ENCODE peak calls at places on chromosomes 4 and X, in ten cellular contexts. L is mucosa of descending colon, W is hepatocyte, U is stomach, T is pancreas, I is astrocyte of the spinal cord, P is fibroblast of lung, A is transverse colon, V is testis, D is tibial nerve. H is an unnamed sample.

GRCh38 chr4:6703786-6704185 is 5.9 kb downstream of the MRFAP1L1 start:
- DNase-seq in T (no peak), D (no peak), I (no peak), A (no peak), P (no peak), U (no peak), L (no peak), W (no peak), V (no peak), H (no peak)

GRCh38 chrX:70554081-70554480 is 109.4 kb downstream of the DLG3 start:
- DNase-seq in D (no peak), W (peak; percentile 6), A (no peak), T (no peak), I (peak; percentile 41), V (no peak), L (no peak), U (no peak), P (peak; percentile 64), H (no peak)

GRCh38 chrX:41333744-41333993 is 293 bp upstream of the DDX3X start:
- DNase-seq in V (no peak), P (peak; percentile 92), L (no peak), D (peak; percentile 28), T (no peak), W (peak; percentile 81), A (no peak), U (no peak), I (peak; percentile 95), H (peak; percentile 49)

GRCh38 chrX:130575831-130576404 is 174.1 kb downstream of the RBMX2 start:
- DNase-seq in I (peak; percentile 32), W (peak; percentile 45), D (no peak), A (peak; percentile 26), U (peak; percentile 38), P (peak; percentile 54), V (peak; percentile 37), L (no peak), T (peak; percentile 57), H (no peak)

GRCh38 chr4:106303548-106303947 is 12.5 kb downstream of the TBCK start:
- DNase-seq in W (no peak), P (no peak), V (no peak), T (no peak), D (no peak), A (no peak), U (no peak), I (no peak), L (no peak), H (no peak)

GRCh38 chr4:100933628-100934027 is 413.7 kb downstream of the PPP3CA start:
- DNase-seq in P (peak; percentile 20), D (no peak), L (no peak), U (no peak), A (no peak), V (no peak), T (no peak), W (peak; percentile 16), I (peak; percentile 44), H (peak; percentile 2)

GRCh38 chr4:56910172-56910967 is 2.7 kb downstream of the REST start:
- DNase-seq in L (no peak), V (no peak), D (no peak), U (no peak), A (no peak), I (no peak), T (no peak), W (no peak), P (no peak), H (no peak)

GRCh38 chr4:13966241-13967195 is 339.0 kb upstream of the BOD1L1 start:
- DNase-seq in P (peak; percentile 64), A (no peak), T (no peak), I (peak; percentile 77), L (no peak), V (no peak), W (no peak), U (no peak), D (no peak), H (peak; percentile 22)

GRCh38 chr4:122827899-122828601 is 1.4 kb downstream of the FGF2 start:
- DNase-seq in I (peak; percentile 68), P (peak; percentile 74), T (no peak), V (peak; percentile 48), L (no peak), U (no peak), W (peak; percentile 69), A (peak; percentile 37), D (peak; percentile 22), H (no peak)

GRCh38 chr4:101328063-101328602 is 19.2 kb downstream of the PPP3CA start:
- DNase-seq in D (no peak), T (no peak), W (no peak), V (no peak), U (no peak), A (no peak), I (no peak), P (no peak), L (no peak), H (no peak)

GRCh38 chr4:155738548-155738947 is 20.3 kb upstream of the GUCY1B1 start:
- DNase-seq in A (no peak), U (no peak), P (peak; percentile 96), V (no peak), T (no peak), L (no peak), W (no peak), I (peak; percentile 53), D (no peak), H (no peak)

DNA sequence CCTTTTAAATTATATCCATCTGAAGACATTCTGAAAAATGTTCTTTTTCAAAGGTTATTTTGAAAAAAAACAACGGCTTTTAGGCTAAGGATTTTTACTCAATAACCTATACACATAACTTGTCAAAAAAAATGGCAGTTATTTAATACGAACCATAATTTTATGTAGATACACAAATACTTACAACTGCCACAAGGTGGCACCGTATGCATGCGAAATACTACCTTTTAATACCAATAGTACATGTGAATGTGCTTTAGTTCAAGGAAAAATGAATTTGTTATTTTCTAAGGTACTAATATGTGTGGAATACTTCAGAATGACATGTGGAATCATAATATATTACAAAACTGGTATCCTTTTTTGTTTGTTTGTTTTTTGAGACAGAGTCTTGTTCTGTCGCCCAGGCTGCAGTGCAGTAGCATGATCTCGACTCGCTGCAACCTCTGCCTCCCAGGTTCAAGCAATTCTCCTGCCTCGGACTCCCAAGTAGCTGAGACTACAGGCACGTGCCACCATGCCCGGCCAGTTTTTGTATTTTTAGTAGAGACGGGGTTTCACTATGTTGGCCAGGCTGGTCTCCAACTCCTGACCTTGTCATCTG is 4.6 kb upstream of the MAD2L1 start:
- DNase-seq in A (peak; percentile 30), W (peak; percentile 65), P (peak; percentile 88), D (no peak), T (peak; percentile 21), I (peak; percentile 81), U (no peak), V (no peak), L (no peak), H (peak; percentile 46)
- TF ChIP-seq CTCF in A (peak; percentile 48), W (peak; percentile 68), P (peak; percentile 59), D (peak; percentile 44), T (peak; percentile 60), I (peak; percentile 49), U (peak; percentile 12), V (peak; percentile 45), L (peak; percentile 35), H (peak; percentile 36)

GRCh38 chr4:1297023-1297395 is 7.3 kb downstream of the MAEA start:
- DNase-seq in P (no peak), A (no peak), V (no peak), D (no peak), I (no peak), T (no peak), W (no peak), L (no peak), U (no peak), H (no peak)
- H3K4me3 ChIP-seq in P (no peak overlapping the region), A (no peak overlapping the region), V (no peak overlapping the region), D (no peak overlapping the region), I (no peak overlapping the region), T (no peak overlapping the region), W (no peak overlapping the region), L (no peak overlapping the region), U (no peak overlapping the region), H (no peak overlapping the region)

DNA sequence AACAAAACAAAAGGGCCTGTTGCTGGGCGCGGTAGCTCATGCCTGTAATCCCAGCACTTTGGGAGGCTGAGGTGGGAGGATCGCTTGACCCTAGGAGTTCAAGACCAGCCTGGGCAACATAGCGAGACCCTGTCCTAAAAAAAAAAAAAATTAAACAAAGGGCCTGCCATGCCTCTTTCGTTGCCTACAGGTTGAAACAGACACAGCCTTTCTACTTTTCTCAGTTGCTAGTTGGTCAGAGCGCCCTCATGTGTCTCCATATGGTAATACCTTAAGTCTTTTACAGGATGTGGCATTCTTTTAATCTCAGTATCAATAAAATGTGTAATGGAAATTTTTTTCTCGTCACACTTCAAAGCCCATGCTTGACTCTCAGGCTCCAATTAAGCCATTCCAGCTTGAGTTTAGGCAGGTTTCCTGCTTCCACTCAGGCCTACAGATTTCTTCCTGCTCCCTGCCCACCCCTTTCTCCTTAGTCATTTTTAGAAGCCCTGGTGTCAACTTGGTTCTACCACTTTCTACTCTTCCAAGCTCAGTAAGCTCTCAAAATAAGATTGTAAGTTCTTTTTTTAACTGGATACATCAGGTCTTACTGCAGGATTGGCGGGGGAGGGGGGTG is 4.6 kb upstream of the SOWAHD start:
- DNase-seq in D (no peak), T (no peak), W (peak; percentile 34), A (peak; percentile 32), U (no peak), P (peak; percentile 40), V (no peak), L (no peak), I (peak; percentile 41), H (no peak)
- TF ChIP-seq CTCF in D (no peak), T (peak; percentile 11), W (peak; percentile 34), A (peak; percentile 54), U (no peak), P (peak; percentile 47), V (peak; percentile 6), L (no peak), I (peak; percentile 45), H (peak; percentile 40)

GRCh38 chr4:47494124-47494430 is 9.0 kb downstream of the ATP10D start:
- DNase-seq in L (no peak), I (no peak), U (no peak), V (no peak), A (no peak), P (no peak), W (no peak), T (no peak), D (no peak), H (no peak)

GRCh38 chr4:47500776-47501175 is 15.7 kb downstream of the ATP10D start:
- DNase-seq in P (no peak), T (no peak), I (no peak), D (no peak), A (no peak), U (no peak), V (no peak), W (no peak), L (no peak), H (no peak)

GRCh38 chr4:47499705-47500104 is 14.6 kb downstream of the ATP10D start:
- DNase-seq in W (no peak), U (no peak), T (no peak), L (no peak), A (no peak), V (no peak), P (no peak), D (no peak), I (no peak), H (no peak)

GRCh38 chr4:47493238-47494123 is 8.4 kb downstream of the ATP10D start:
- DNase-seq in V (no peak), L (no peak), T (no peak), I (no peak), D (no peak), W (no peak), U (no peak), P (no peak), A (no peak), H (no peak)

DNA sequence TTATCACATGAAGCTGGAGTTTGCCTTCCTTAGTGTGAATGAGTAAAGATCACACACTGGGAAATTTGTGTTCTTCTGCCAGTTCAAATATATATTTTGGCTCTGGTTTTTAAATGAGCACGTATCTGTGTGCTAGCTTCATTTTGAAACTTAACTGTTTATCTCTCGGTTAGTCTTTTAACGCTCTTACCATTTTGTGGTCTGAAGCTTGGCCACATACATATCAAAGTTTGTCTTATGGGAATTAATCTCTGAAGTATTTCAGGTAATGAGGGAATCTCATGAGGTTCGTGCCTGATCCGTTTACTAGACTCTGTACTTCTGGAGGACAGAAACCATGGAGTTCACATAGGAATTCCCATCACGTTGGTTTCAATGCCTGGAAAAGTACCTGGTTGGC is 13.8 kb downstream of the ATP10D start:
- DNase-seq in U (no peak), P (no peak), W (no peak), D (no peak), L (no peak), V (no peak), A (no peak), I (no peak), T (no peak), H (no peak)
- H3K4me3 ChIP-seq in U (no peak overlapping the region), P (no peak overlapping the region), W (no peak overlapping the region), D (no peak overlapping the region), L (no peak overlapping the region), V (no peak overlapping the region), A (no peak overlapping the region), I (no peak overlapping the region), T (no peak overlapping the region), H (no peak overlapping the region)

H was measured in HFF-Myc.